ENCODE peak calls at places on chromosomes 13 and 19, in eight cellular contexts. One of them, this sample, is unnamed.

GRCh38 chr19:4445963-4446668 is 11.5 kb downstream of the UBXN6 start:
- DNase-seq in neural progenitor cell: no peak
- DNase-seq in tibial nerve: no peak
- DNase-seq in heart left ventricle: no peak
- DNase-seq in pancreas: peak
- DNase-seq in HCT116: no peak
- DNase-seq in psoas muscle: no peak
- DNase-seq in right lobe of liver: no peak
- DNase-seq in this sample: no peak

GRCh38 chr19:50568321-50569022 is at the start of gene LRRC4B:
- DNase-seq in neural progenitor cell: peak
- DNase-seq in tibial nerve: no peak
- DNase-seq in heart left ventricle: no peak
- DNase-seq in pancreas: no peak
- DNase-seq in HCT116: no peak
- DNase-seq in psoas muscle: no peak
- DNase-seq in right lobe of liver: no peak
- DNase-seq in this sample: no peak

GRCh38 chr13:52173373-52173772 is 14.0 kb upstream of the NEK3 start:
- DNase-seq in neural progenitor cell: no peak
- DNase-seq in tibial nerve: no peak
- DNase-seq in heart left ventricle: no peak
- DNase-seq in pancreas: no peak
- DNase-seq in HCT116: no peak
- DNase-seq in psoas muscle: no peak
- DNase-seq in right lobe of liver: no peak
- DNase-seq in this sample: no peak

GRCh38 chr13:41848435-41849255 is 112.3 kb downstream of the VWA8 start:
- DNase-seq in neural progenitor cell: no peak
- DNase-seq in tibial nerve: no peak
- DNase-seq in heart left ventricle: no peak
- DNase-seq in pancreas: no peak
- DNase-seq in HCT116: no peak
- DNase-seq in psoas muscle: no peak
- DNase-seq in right lobe of liver: no peak
- DNase-seq in this sample: no peak

GRCh38 chr13:24267283-24267682 is 42.1 kb upstream of the C1QTNF9 start:
- DNase-seq in neural progenitor cell: no peak
- DNase-seq in tibial nerve: no peak
- DNase-seq in heart left ventricle: no peak
- DNase-seq in pancreas: no peak
- DNase-seq in HCT116: no peak
- DNase-seq in psoas muscle: no peak
- DNase-seq in right lobe of liver: no peak
- DNase-seq in this sample: no peak

GRCh38 chr19:33416307-33417215 is 43.1 kb downstream of the CEBPG start:
- DNase-seq in neural progenitor cell: peak
- DNase-seq in tibial nerve: no peak
- DNase-seq in heart left ventricle: peak
- DNase-seq in pancreas: no peak
- DNase-seq in HCT116: peak
- DNase-seq in psoas muscle: no peak
- DNase-seq in right lobe of liver: no peak
- DNase-seq in this sample: peak

GRCh38 chr13:89688908-89689307 is 1658.6 kb upstream of the MIR17HG start:
- DNase-seq in neural progenitor cell: peak
- DNase-seq in tibial nerve: no peak
- DNase-seq in heart left ventricle: no peak
- DNase-seq in pancreas: peak
- DNase-seq in HCT116: no peak
- DNase-seq in psoas muscle: no peak
- DNase-seq in right lobe of liver: no peak
- DNase-seq in this sample: no peak

GRCh38 chr19:10404888-10405808 is 1.8 kb upstream of the CDC37 start:
- DNase-seq in neural progenitor cell: peak
- DNase-seq in tibial nerve: no peak
- DNase-seq in heart left ventricle: no peak
- DNase-seq in pancreas: no peak
- DNase-seq in HCT116: no peak
- DNase-seq in psoas muscle: no peak
- DNase-seq in right lobe of liver: no peak
- DNase-seq in this sample: no peak

GRCh38 chr13:109500146-109500773 is 286.1 kb downstream of the IRS2 start:
- DNase-seq in neural progenitor cell: peak
- DNase-seq in tibial nerve: no peak
- DNase-seq in heart left ventricle: no peak
- DNase-seq in pancreas: no peak
- DNase-seq in HCT116: no peak
- DNase-seq in psoas muscle: no peak
- DNase-seq in right lobe of liver: no peak
- DNase-seq in this sample: peak

GRCh38 chr13:105773241-105773640 is 762.2 kb downstream of the EFNB2 start:
- DNase-seq in neural progenitor cell: peak
- DNase-seq in tibial nerve: no peak
- DNase-seq in heart left ventricle: no peak
- DNase-seq in pancreas: no peak
- DNase-seq in HCT116: no peak
- DNase-seq in psoas muscle: no peak
- DNase-seq in right lobe of liver: no peak
- DNase-seq in this sample: no peak

GRCh38 chr19:33804021-33804799 is 7.5 kb downstream of the KCTD15 start:
- DNase-seq in neural progenitor cell: no peak
- DNase-seq in tibial nerve: peak
- DNase-seq in heart left ventricle: peak
- DNase-seq in pancreas: peak
- DNase-seq in HCT116: no peak
- DNase-seq in psoas muscle: no peak
- DNase-seq in right lobe of liver: peak
- DNase-seq in this sample: no peak

GRCh38 chr19:32373614-32374295 is 28.3 kb downstream of the ZNF507 start:
- DNase-seq in neural progenitor cell: no peak
- DNase-seq in tibial nerve: no peak
- DNase-seq in heart left ventricle: peak
- DNase-seq in pancreas: no peak
- DNase-seq in HCT116: peak
- DNase-seq in psoas muscle: no peak
- DNase-seq in right lobe of liver: peak
- DNase-seq in this sample: peak

GRCh38 chr19:14514215-14514871 is 3.9 kb downstream of the DNAJB1 start:
- DNase-seq in neural progenitor cell: no peak
- DNase-seq in tibial nerve: no peak
- DNase-seq in heart left ventricle: no peak
- DNase-seq in pancreas: no peak
- DNase-seq in HCT116: no peak
- DNase-seq in psoas muscle: no peak
- DNase-seq in right lobe of liver: no peak
- DNase-seq in this sample: no peak

GRCh38 chr13:46170687-46171086 is 11.3 kb downstream of the LCP1 start:
- DNase-seq in neural progenitor cell: no peak
- DNase-seq in tibial nerve: no peak
- DNase-seq in heart left ventricle: no peak
- DNase-seq in pancreas: no peak
- DNase-seq in HCT116: no peak
- DNase-seq in psoas muscle: no peak
- DNase-seq in right lobe of liver: no peak
- DNase-seq in this sample: no peak

GRCh38 chr13:74251778-74252519 is 117.7 kb upstream of the KLF12 start:
- DNase-seq in neural progenitor cell: no peak
- DNase-seq in tibial nerve: no peak
- DNase-seq in heart left ventricle: no peak
- DNase-seq in pancreas: no peak
- DNase-seq in HCT116: no peak
- DNase-seq in psoas muscle: peak
- DNase-seq in right lobe of liver: no peak
- DNase-seq in this sample: no peak

GRCh38 chr13:101305981-101306411 is 110.3 kb downstream of the NALCN start:
- DNase-seq in neural progenitor cell: no peak
- DNase-seq in tibial nerve: no peak
- DNase-seq in heart left ventricle: no peak
- DNase-seq in pancreas: no peak
- DNase-seq in HCT116: no peak
- DNase-seq in psoas muscle: no peak
- DNase-seq in right lobe of liver: no peak
- DNase-seq in this sample: no peak

GRCh38 chr19:38388310-38389100 is at the start of gene SPRED3:
- DNase-seq in neural progenitor cell: peak
- DNase-seq in tibial nerve: no peak
- DNase-seq in heart left ventricle: no peak
- DNase-seq in pancreas: peak
- DNase-seq in HCT116: no peak
- DNase-seq in psoas muscle: peak
- DNase-seq in right lobe of liver: no peak
- DNase-seq in this sample: no peak

GRCh38 chr13:98906746-98907502 is 70.9 kb downstream of the DOCK9 start:
- DNase-seq in neural progenitor cell: no peak
- DNase-seq in tibial nerve: no peak
- DNase-seq in heart left ventricle: no peak
- DNase-seq in pancreas: no peak
- DNase-seq in HCT116: no peak
- DNase-seq in psoas muscle: no peak
- DNase-seq in right lobe of liver: no peak
- DNase-seq in this sample: peak

GRCh38 chr19:8208119-8208709 is 956 bp upstream of the CERS4 start:
- DNase-seq in neural progenitor cell: peak
- DNase-seq in tibial nerve: no peak
- DNase-seq in heart left ventricle: no peak
- DNase-seq in pancreas: no peak
- DNase-seq in HCT116: no peak
- DNase-seq in psoas muscle: no peak
- DNase-seq in right lobe of liver: no peak
- DNase-seq in this sample: no peak

GRCh38 chr19:1064661-1065605 is 2.0 kb upstream of the ARHGAP45 start:
- DNase-seq in neural progenitor cell: peak
- DNase-seq in tibial nerve: no peak
- DNase-seq in heart left ventricle: peak
- DNase-seq in pancreas: peak
- DNase-seq in HCT116: peak
- DNase-seq in psoas muscle: peak
- DNase-seq in right lobe of liver: no peak
- DNase-seq in this sample: peak

GRCh38 chr19:55158848-55159793 is 1.6 kb upstream of the TNNI3 start:
- DNase-seq in neural progenitor cell: no peak
- DNase-seq in tibial nerve: no peak
- DNase-seq in heart left ventricle: peak
- DNase-seq in pancreas: no peak
- DNase-seq in HCT116: no peak
- DNase-seq in psoas muscle: peak
- DNase-seq in right lobe of liver: no peak
- DNase-seq in this sample: no peak

GRCh38 chr19:55160128-55160985 is 2.8 kb upstream of the TNNI3 start:
- DNase-seq in neural progenitor cell: peak
- DNase-seq in tibial nerve: peak
- DNase-seq in heart left ventricle: peak
- DNase-seq in pancreas: peak
- DNase-seq in HCT116: peak
- DNase-seq in psoas muscle: peak
- DNase-seq in right lobe of liver: peak
- DNase-seq in this sample: peak

GRCh38 chr19:55156202-55157063 is 1.1 kb downstream of the TNNI3 start:
- DNase-seq in neural progenitor cell: peak
- DNase-seq in tibial nerve: no peak
- DNase-seq in heart left ventricle: peak
- DNase-seq in pancreas: peak
- DNase-seq in HCT116: peak
- DNase-seq in psoas muscle: peak
- DNase-seq in right lobe of liver: no peak
- DNase-seq in this sample: no peak

GRCh38 chr19:55158423-55158822 is 891 bp upstream of the TNNI3 start:
- DNase-seq in neural progenitor cell: no peak
- DNase-seq in tibial nerve: no peak
- DNase-seq in heart left ventricle: no peak
- DNase-seq in pancreas: no peak
- DNase-seq in HCT116: no peak
- DNase-seq in psoas muscle: no peak
- DNase-seq in right lobe of liver: no peak
- DNase-seq in this sample: no peak

GRCh38 chr19:55157064-55157908 is at the start of gene TNNI3:
- DNase-seq in neural progenitor cell: no peak
- DNase-seq in tibial nerve: no peak
- DNase-seq in heart left ventricle: peak
- DNase-seq in pancreas: no peak
- DNase-seq in HCT116: no peak
- DNase-seq in psoas muscle: no peak
- DNase-seq in right lobe of liver: no peak
- DNase-seq in this sample: no peak
- H3K4me3 ChIP-seq in neural progenitor cell: peak
- H3K4me3 ChIP-seq in tibial nerve: no peak
- H3K4me3 ChIP-seq in heart left ventricle: peak
- H3K4me3 ChIP-seq in pancreas: no peak
- H3K4me3 ChIP-seq in HCT116: peak
- H3K4me3 ChIP-seq in psoas muscle: peak
- H3K4me3 ChIP-seq in right lobe of liver: no peak
- H3K4me3 ChIP-seq in this sample: no peak

GRCh38 chr19:2454199-2454961 is 2.4 kb downstream of the LMNB2 start:
- DNase-seq in neural progenitor cell: no peak
- DNase-seq in tibial nerve: no peak
- DNase-seq in heart left ventricle: no peak
- DNase-seq in pancreas: no peak
- DNase-seq in HCT116: no peak
- DNase-seq in psoas muscle: no peak
- DNase-seq in right lobe of liver: no peak
- DNase-seq in this sample: no peak
- H3K4me3 ChIP-seq in neural progenitor cell: peak
- H3K4me3 ChIP-seq in tibial nerve: no peak
- H3K4me3 ChIP-seq in heart left ventricle: no peak
- H3K4me3 ChIP-seq in pancreas: no peak
- H3K4me3 ChIP-seq in HCT116: no peak
- H3K4me3 ChIP-seq in psoas muscle: no peak
- H3K4me3 ChIP-seq in right lobe of liver: no peak
- H3K4me3 ChIP-seq in this sample: peak

GRCh38 chr19:3048190-3048533 is 14.1 kb downstream of the TLE5 start:
- DNase-seq in neural progenitor cell: no peak
- DNase-seq in tibial nerve: no peak
- DNase-seq in heart left ventricle: no peak
- DNase-seq in pancreas: no peak
- DNase-seq in HCT116: no peak
- DNase-seq in psoas muscle: no peak
- DNase-seq in right lobe of liver: no peak
- DNase-seq in this sample: no peak
- H3K4me3 ChIP-seq in neural progenitor cell: no peak
- H3K4me3 ChIP-seq in tibial nerve: peak
- H3K4me3 ChIP-seq in heart left ventricle: no peak
- H3K4me3 ChIP-seq in pancreas: no peak
- H3K4me3 ChIP-seq in HCT116: peak
- H3K4me3 ChIP-seq in psoas muscle: peak
- H3K4me3 ChIP-seq in right lobe of liver: no peak
- H3K4me3 ChIP-seq in this sample: peak

GRCh38 chr13:94641432-94641941 is 39.8 kb downstream of the GPR180 start:
- DNase-seq in neural progenitor cell: no peak
- DNase-seq in tibial nerve: no peak
- DNase-seq in heart left ventricle: no peak
- DNase-seq in pancreas: no peak
- DNase-seq in HCT116: no peak
- DNase-seq in psoas muscle: no peak
- DNase-seq in right lobe of liver: no peak
- DNase-seq in this sample: no peak
- H3K4me3 ChIP-seq in neural progenitor cell: no peak
- H3K4me3 ChIP-seq in tibial nerve: no peak
- H3K4me3 ChIP-seq in heart left ventricle: no peak
- H3K4me3 ChIP-seq in pancreas: no peak
- H3K4me3 ChIP-seq in HCT116: no peak
- H3K4me3 ChIP-seq in psoas muscle: no peak
- H3K4me3 ChIP-seq in right lobe of liver: no peak
- H3K4me3 ChIP-seq in this sample: no peak

This sample was measured in SJSA1.